ENCODE peak calls at places on chromosomes 2 and 18, in eight cellular contexts. B is IMR-90; L is NT2/D1; M is psoas muscle; P is CD8-positive, alpha-beta memory T cell; F is Panc1; U is right cardiac atrium; O is neuronal stem cell. H is an unnamed sample. For H3K4me1 and H3K9me3, the result is how much of the 10 kb centered on the place peaks cover.

GRCh38 chr18:62720766-62721613 is 5.6 kb downstream of the PHLPP1 start:
- DNase-seq in P (no peak), L (no peak), U (no peak), F (no peak), O (no peak), B (no peak), M (no peak), H (peak)

GRCh38 chr2:55116598-55116964 is 66.3 kb upstream of the RTN4 start:
- DNase-seq in L (no peak), B (no peak), M (no peak), O (no peak), F (no peak), P (no peak), U (no peak), H (no peak)

GRCh38 chr2:159090514-159091201 is 122.2 kb downstream of the TANC1 start:
- DNase-seq in B (peak), L (no peak), F (no peak), P (no peak), O (no peak), U (peak), M (no peak), H (no peak)

GRCh38 chr2:105607920-105608504 is 136.7 kb upstream of the NCK2 start:
- DNase-seq in O (no peak), F (no peak), M (no peak), U (no peak), L (no peak), B (no peak), P (no peak), H (no peak)

GRCh38 chr2:185144159-185144919 is 546.0 kb downstream of the ZNF804A start:
- DNase-seq in O (no peak), B (no peak), F (no peak), U (peak), P (no peak), M (no peak), L (no peak), H (no peak)

GRCh38 chr2:180571559-180571958 is 408.8 kb upstream of the UBE2E3 start:
- DNase-seq in O (no peak), L (no peak), B (peak), F (no peak), M (no peak), U (no peak), P (no peak), H (no peak)

GRCh38 chr2:8015848-8016580 is 665.8 kb upstream of the ID2 start:
- DNase-seq in B (no peak), U (no peak), M (no peak), P (no peak), O (no peak), L (no peak), F (no peak), H (no peak)

GRCh38 chr2:241064008-241064801 is 37.9 kb downstream of the MTERF4 start:
- DNase-seq in L (no peak), F (no peak), P (peak), B (no peak), U (peak), O (no peak), M (no peak), H (no peak)

GRCh38 chr2:102056079-102056581 is 64.4 kb downstream of the IL1R2 start:
- DNase-seq in F (no peak), L (no peak), P (no peak), O (no peak), U (peak), M (peak), B (no peak), H (no peak)
- H3K4me1 ChIP-seq in F (under half), L (under half), P (under half), O (under half), U (under half), M (under half), B (under half), H (under half)

DNA sequence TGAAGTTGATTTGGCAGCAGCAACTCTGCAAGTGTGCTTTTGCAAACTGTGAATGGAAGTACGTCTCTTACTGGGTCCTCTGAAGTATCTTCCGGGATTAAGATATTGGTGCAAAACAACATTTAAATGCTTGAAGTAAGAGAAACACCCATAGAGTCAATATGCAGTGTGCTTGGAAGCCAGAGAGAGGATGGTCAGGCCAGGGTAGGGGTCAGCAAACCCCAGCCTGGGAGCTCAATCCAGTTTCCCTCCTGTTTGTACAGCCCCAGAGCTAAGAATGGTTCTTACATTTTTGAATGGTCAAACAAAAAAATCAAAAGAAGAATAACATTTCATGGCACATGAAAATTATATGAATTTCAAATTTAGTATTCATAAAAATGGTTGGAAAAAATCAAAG is 13.5 kb downstream of the CCDC68 start:
- DNase-seq in L (no peak), F (no peak), O (no peak), M (no peak), B (no peak), P (no peak), U (no peak), H (no peak)
- H3K4me3 ChIP-seq in L (no peak), F (peak), O (no peak), M (peak), B (peak), P (peak), U (peak), H (no peak)

GRCh38 chr2:66153941-66154340 is 281.0 kb upstream of the MEIS1 start:
- DNase-seq in F (no peak), L (no peak), P (no peak), O (no peak), M (no peak), U (no peak), B (no peak), H (no peak)
- H3K9me3 ChIP-seq in F (under half), L (under half), P (under half), O (under half), M (under half), U (under half), B (under half), H (under half)

GRCh38 chr2:235567842-235568241 is 74.0 kb downstream of the AGAP1 start:
- DNase-seq in O (no peak), P (no peak), U (no peak), M (no peak), F (no peak), L (no peak), B (no peak), H (no peak)

GRCh38 chr2:235563056-235563777 is 69.4 kb downstream of the AGAP1 start:
- DNase-seq in P (no peak), L (no peak), U (no peak), M (no peak), F (no peak), B (no peak), O (no peak), H (no peak)

GRCh38 chr2:235562065-235562747 is 68.4 kb downstream of the AGAP1 start:
- DNase-seq in L (no peak), P (no peak), B (no peak), M (no peak), U (no peak), O (no peak), F (no peak), H (no peak)

GRCh38 chr2:235566931-235567495 is 73.2 kb downstream of the AGAP1 start:
- DNase-seq in U (no peak), M (no peak), P (no peak), F (no peak), B (no peak), O (no peak), L (no peak), H (no peak)

GRCh38 chr2:235564884-235565530 is 71.2 kb downstream of the AGAP1 start:
- DNase-seq in M (no peak), B (no peak), L (no peak), U (no peak), O (no peak), P (no peak), F (no peak), H (no peak)
- H3K4me1 ChIP-seq in M (under half), B (under half), L (under half), U (under half), O (under half), P (under half), F (under half), H (under half)

GRCh38 chr2:121104721-121105141 is 180.3 kb downstream of the TFCP2L1 start:
- DNase-seq in F (no peak), B (peak), M (no peak), O (peak), U (no peak), L (no peak), P (no peak), H (no peak)
- H3K4me3 ChIP-seq in F (no peak), B (no peak), M (no peak), O (no peak), U (no peak), L (no peak), P (no peak), H (no peak)

DNA sequence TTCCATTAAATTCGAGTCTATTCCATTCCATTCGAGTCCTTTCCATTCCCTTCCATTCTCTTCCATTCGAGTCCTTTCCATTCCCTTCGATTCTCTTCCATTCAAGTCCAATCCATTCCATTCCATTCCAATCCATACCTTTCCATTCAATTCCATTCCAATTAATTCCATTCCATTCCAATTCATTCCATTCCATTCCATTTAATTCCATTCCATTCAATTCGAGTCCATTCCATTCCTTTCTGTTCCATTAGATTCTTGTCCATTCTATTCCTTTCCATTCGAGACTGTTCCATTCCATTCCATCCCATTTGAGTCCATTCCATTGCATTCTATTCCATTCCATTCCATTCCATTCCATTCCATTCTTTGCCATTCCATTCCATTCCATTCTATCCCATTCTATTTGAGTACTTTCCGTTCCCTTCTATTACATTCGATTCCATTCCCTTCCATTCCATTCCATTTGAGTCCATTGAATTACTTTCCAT is 1130.0 kb downstream of the RPIA start:
- DNase-seq in F (no peak), M (no peak), U (no peak), B (no peak), O (no peak), P (no peak), L (no peak), H (no peak)
- H3K9me3 ChIP-seq in F (under half), M (under half), U (under half), B (under half), O (under half), P (under half), L (half or more), H (under half)

GRCh38 chr2:101754613-101755012 is 57.1 kb downstream of the MAP4K4 start:
- DNase-seq in P (no peak), M (no peak), B (peak), F (no peak), O (no peak), U (no peak), L (no peak), H (no peak)

GRCh38 chr2:101753720-101754490 is 56.4 kb downstream of the MAP4K4 start:
- DNase-seq in O (no peak), F (no peak), M (no peak), P (no peak), L (no peak), B (no peak), U (no peak), H (no peak)

GRCh38 chr2:101758001-101758400 is 60.5 kb downstream of the MAP4K4 start:
- DNase-seq in P (no peak), F (no peak), O (no peak), B (no peak), L (no peak), M (no peak), U (no peak), H (no peak)

GRCh38 chr2:101759162-101759561 is 61.7 kb downstream of the MAP4K4 start:
- DNase-seq in M (no peak), B (peak), U (peak), P (no peak), L (no peak), O (no peak), F (no peak), H (no peak)

DNA sequence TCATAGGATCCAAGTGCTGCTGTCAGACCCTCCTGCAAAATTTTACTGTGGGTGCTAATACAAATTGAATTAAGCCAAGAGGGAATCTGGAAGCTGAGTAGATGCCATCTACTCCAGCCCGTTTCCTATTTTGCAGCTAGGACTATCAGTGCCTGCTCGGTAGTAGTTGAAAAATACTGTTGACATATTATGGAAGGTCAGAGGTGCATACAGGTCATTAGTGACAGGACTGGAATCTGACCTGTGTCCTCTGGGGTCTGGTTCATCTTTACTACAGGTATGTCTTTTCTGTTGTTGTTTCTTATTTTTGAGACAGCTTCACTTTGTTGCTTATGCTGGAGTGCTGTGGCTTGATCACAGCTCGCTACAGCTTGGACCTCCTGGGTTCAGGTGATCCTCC is 58.8 kb downstream of the MAP4K4 start:
- DNase-seq in O (no peak), M (no peak), B (no peak), P (no peak), L (no peak), U (no peak), F (no peak), H (no peak)
- H3K4me1 ChIP-seq in O (under half), M (half or more), B (under half), P (half or more), L (under half), U (under half), F (half or more), H (under half)

GRCh38 chr2:177547122-177547521 is 154.5 kb downstream of the AGPS start:
- DNase-seq in U (no peak), P (no peak), O (no peak), M (no peak), L (no peak), F (no peak), B (no peak), H (no peak)
- H3K4me3 ChIP-seq in U (no peak), P (no peak), O (no peak), M (no peak), L (no peak), F (no peak), B (no peak), H (no peak)